ENCODE peak calls at places on chromosome 6, in ten cellular contexts. J is endothelial cell of umbilical vein, S is hepatocyte, H is SK-N-SH, I is fibroblast of lung, T is HCT116, Y is PC-9, D is mammary epithelial cell, F is GM23248, X is keratinocyte. M is an unnamed sample.

GRCh38 chr6:21593927-21594421 is 423 bp downstream of the SOX4 start:
- DNase-seq in X (no peak), F (peak; percentile 82), I (peak; percentile 74), H (peak; percentile 41), T (no peak), D (no peak), J (no peak), Y (no peak), S (peak; percentile 57), M (peak; percentile 78)

GRCh38 chr6:52135217-52135616 is 47.8 kb upstream of the PKHD1 start:
- DNase-seq in T (no peak), D (no peak), I (no peak), F (no peak), X (no peak), J (no peak), Y (no peak), S (no peak), H (no peak), M (no peak)

GRCh38 chr6:82067021-82067420 is 180.5 kb downstream of the IBTK start:
- DNase-seq in H (no peak), X (no peak), I (peak; percentile 6), J (peak; percentile 73), D (no peak), F (peak; percentile 7), Y (no peak), S (no peak), T (no peak), M (no peak)

GRCh38 chr6:68087399-68088133 is 547.5 kb upstream of the ADGRB3 start:
- DNase-seq in I (no peak), D (no peak), X (no peak), S (no peak), H (no peak), Y (no peak), F (no peak), J (no peak), T (no peak), M (peak; percentile 72)

GRCh38 chr6:11595903-11596302 is 58.4 kb downstream of the TMEM170B start:
- DNase-seq in S (no peak), F (no peak), H (peak; percentile 20), I (peak; percentile 48), T (no peak), Y (no peak), D (no peak), X (no peak), J (peak; percentile 19), M (peak; percentile 56)

GRCh38 chr6:136592930-136593673 is 42.9 kb upstream of the MAP7 start:
- DNase-seq in T (no peak), F (peak; percentile 83), S (no peak), X (no peak), H (no peak), I (peak; percentile 71), Y (no peak), D (peak; percentile 76), J (peak; percentile 69), M (peak; percentile 11)

GRCh38 chr6:115891111-115891669 is 169.5 kb downstream of the FRK start:
- DNase-seq in S (no peak), D (peak; percentile 84), Y (no peak), T (peak; percentile 15), X (peak; percentile 33), F (peak; percentile 85), I (peak; percentile 76), H (no peak), J (no peak), M (no peak)

GRCh38 chr6:12241493-12242214 is 48.5 kb upstream of the EDN1 start:
- DNase-seq in Y (peak; percentile 31), H (no peak), J (no peak), S (peak; percentile 15), D (no peak), T (no peak), I (no peak), X (no peak), F (peak; percentile 36), M (no peak)

GRCh38 chr6:16729744-16730143 is 31.5 kb downstream of the ATXN1 start:
- DNase-seq in X (no peak), F (no peak), T (no peak), I (no peak), H (no peak), Y (no peak), J (no peak), D (no peak), S (no peak), M (no peak)

GRCh38 chr6:111995409-111995808 is 58.5 kb upstream of the CCN6 start:
- DNase-seq in I (peak; percentile 32), F (peak; percentile 78), J (no peak), H (no peak), S (no peak), X (no peak), T (no peak), D (peak; percentile 59), Y (no peak), M (no peak)

GRCh38 chr6:111996159-111996558 is 57.7 kb upstream of the CCN6 start:
- DNase-seq in X (no peak), J (no peak), S (no peak), H (no peak), T (no peak), F (peak; percentile 35), D (no peak), Y (no peak), I (no peak), M (no peak)

GRCh38 chr6:111997863-111998191 is 56.1 kb upstream of the CCN6 start:
- DNase-seq in X (no peak), I (no peak), J (no peak), S (no peak), Y (no peak), T (no peak), D (no peak), H (no peak), F (peak; percentile 34), M (no peak)

GRCh38 chr6:111994791-111995190 is 59.1 kb upstream of the CCN6 start:
- DNase-seq in Y (no peak), H (no peak), X (no peak), D (no peak), T (no peak), I (no peak), J (no peak), F (no peak), S (no peak), M (no peak)

GRCh38 chr6:111997078-111997862 is 56.6 kb upstream of the CCN6 start:
- DNase-seq in F (peak; percentile 89), H (peak; percentile 76), X (peak; percentile 54), T (peak; percentile 63), D (peak; percentile 73), I (peak; percentile 68), J (peak; percentile 74), Y (peak; percentile 79), S (peak; percentile 85), M (peak; percentile 86)
- H3K4me3 ChIP-seq in F (peak overlapping the region; percentile 57), H (peak overlapping the region; percentile 40), X (no peak overlapping the region), T (no peak overlapping the region), D (no peak overlapping the region), I (no peak overlapping the region), J (no peak overlapping the region), Y (no peak overlapping the region), S (no peak overlapping the region), M (peak overlapping the region; percentile 17)

GRCh38 chr6:159762681-159763293 is 942 bp downstream of the ACAT2 start:
- DNase-seq in H (no peak), X (no peak), J (no peak), D (peak; percentile 50), I (peak; percentile 3), T (no peak), Y (no peak), F (peak; percentile 23), S (peak; percentile 57), M (no peak)
- H2AFZ ChIP-seq in H (peak overlapping the region; percentile 75), X (peak overlapping the region; percentile 54), J (peak overlapping the region; percentile 82), D (peak overlapping the region; percentile 53), I (peak overlapping the region; percentile 4), T (no peak overlapping the region), Y (peak overlapping the region; percentile 94), F (peak overlapping the region; percentile 93), S (peak overlapping the region; percentile 35), M (no peak overlapping the region)

GRCh38 chr6:40856271-40856670 is 182.8 kb downstream of the UNC5CL start:
- DNase-seq in J (no peak), X (no peak), I (no peak), H (no peak), Y (no peak), F (peak; percentile 57), D (no peak), T (no peak), S (no peak), M (no peak)
- H3K4me2 ChIP-seq in J (no peak overlapping the region), X (no peak overlapping the region), I (no peak overlapping the region), H (no peak overlapping the region), Y (no peak overlapping the region), F (no peak overlapping the region), D (no peak overlapping the region), T (no peak overlapping the region), S (no peak overlapping the region), M (no peak overlapping the region)

GRCh38 chr6:167349816-167350215 is 24.9 kb downstream of the TTLL2 start:
- DNase-seq in T (no peak), F (no peak), S (no peak), H (no peak), I (no peak), J (no peak), Y (no peak), D (no peak), X (no peak), M (no peak)

GRCh38 chr6:167350731-167351655 is 26.1 kb downstream of the TTLL2 start:
- DNase-seq in X (peak; percentile 4), F (peak; percentile 46), Y (no peak), T (peak; percentile 52), H (peak; percentile 80), I (peak; percentile 41), S (peak; percentile 90), J (peak; percentile 76), D (peak; percentile 1), M (peak; percentile 84)

GRCh38 chr6:167345960-167346359 is 21.1 kb downstream of the TTLL2 start:
- DNase-seq in S (no peak), D (no peak), T (no peak), H (no peak), J (no peak), F (no peak), I (no peak), Y (no peak), X (no peak), M (no peak)

GRCh38 chr6:167350322-167350721 is 25.4 kb downstream of the TTLL2 start:
- DNase-seq in X (no peak), I (no peak), S (no peak), Y (no peak), T (no peak), D (no peak), J (no peak), H (no peak), F (no peak), M (no peak)

GRCh38 chr6:167351656-167352354 is 26.9 kb downstream of the TTLL2 start:
- DNase-seq in F (no peak), X (no peak), J (no peak), T (no peak), S (no peak), D (no peak), H (no peak), Y (no peak), I (no peak), M (no peak)
- H3K4me3 ChIP-seq in F (no peak overlapping the region), X (no peak overlapping the region), J (no peak overlapping the region), T (peak overlapping the region; percentile 55), S (peak overlapping the region; percentile 21), D (no peak overlapping the region), H (peak overlapping the region; percentile 49), Y (no peak overlapping the region), I (no peak overlapping the region), M (no peak overlapping the region)

DNA sequence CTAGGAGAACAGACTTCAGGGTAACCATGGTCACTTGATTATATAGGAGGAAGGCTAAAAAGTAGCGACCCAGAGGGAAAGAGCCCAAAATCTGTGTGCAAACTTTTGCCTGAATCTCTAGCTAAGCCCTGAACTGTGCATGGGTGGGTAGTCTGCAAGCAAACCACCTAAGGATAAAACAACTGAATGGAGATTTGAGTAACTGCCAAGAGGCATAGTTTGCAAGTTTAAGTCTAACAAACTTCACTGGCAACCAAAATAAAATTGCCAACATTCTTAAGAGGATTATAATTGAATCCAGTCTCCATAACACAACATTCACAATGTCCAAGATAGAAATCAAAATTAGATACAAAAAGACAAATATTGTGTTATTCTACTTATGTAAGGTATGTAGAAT is 192.0 kb upstream of the PLN start:
- DNase-seq in H (no peak), F (no peak), X (no peak), Y (no peak), I (peak; percentile 28), D (no peak), T (no peak), J (no peak), S (no peak), M (no peak)
- H2AFZ ChIP-seq in H (no peak overlapping the region), F (peak overlapping the region; percentile 24), X (no peak overlapping the region), Y (peak overlapping the region; percentile 20), I (no peak overlapping the region), D (no peak overlapping the region), T (no peak overlapping the region), J (no peak overlapping the region), S (no peak overlapping the region), M (no peak overlapping the region)